ENCODE peak calls at places on chromosomes 2 and 18, in eight cellular contexts. E is RPMI7951, J is memory B cell, W is hypothalamus, G is head of caudate nucleus, Y is NCI-H748 treated with DMSO at 0.1 percent for 48 hours, Q is Peyer's patch, I is heart left ventricle. K is an unnamed sample.

GRCh38 chr18:12031836-12032235 is 50.5 kb downstream of the IMPA2 start:
- DNase-seq in G (no peak), W (no peak), E (no peak), J (no peak), Q (no peak), I (peak), Y (no peak), K (no peak)

GRCh38 chr18:54671291-54671881 is 80.3 kb downstream of the DYNAP start:
- DNase-seq in J (no peak), W (no peak), E (peak), I (no peak), Y (peak), G (no peak), Q (no peak), K (peak)

GRCh38 chr2:112293636-112294401 is 18.4 kb downstream of the ZC3H6 start:
- DNase-seq in I (no peak), Q (no peak), G (no peak), E (no peak), J (no peak), W (no peak), Y (no peak), K (no peak)

GRCh38 chr2:105406221-105406620 is 7.4 kb upstream of the FHL2 start:
- DNase-seq in G (no peak), Q (no peak), E (peak), I (no peak), Y (no peak), W (no peak), J (no peak), K (no peak)

GRCh38 chr2:226427538-226428307 is 371.9 kb downstream of the IRS1 start:
- DNase-seq in J (no peak), W (no peak), I (no peak), Q (no peak), Y (no peak), G (no peak), E (peak), K (no peak)

GRCh38 chr2:237731663-237732062 is 66.9 kb upstream of the RBM44 start:
- DNase-seq in Q (no peak), Y (no peak), W (no peak), J (no peak), I (no peak), E (peak), G (no peak), K (peak)

GRCh38 chr18:22026889-22027288 is 142.5 kb upstream of the GATA6 start:
- DNase-seq in G (no peak), I (no peak), J (no peak), Q (no peak), Y (no peak), W (no peak), E (no peak), K (no peak)

GRCh38 chr18:9403795-9404564 is 69.4 kb downstream of the TWSG1 start:
- DNase-seq in E (no peak), W (no peak), G (no peak), Q (no peak), Y (no peak), I (no peak), J (no peak), K (no peak)

GRCh38 chr18:36322408-36322728 is 24.9 kb downstream of the FHOD3 start:
- DNase-seq in Q (no peak), Y (no peak), J (no peak), G (no peak), I (no peak), W (no peak), E (no peak), K (no peak)

GRCh38 chr18:40877096-40877495 is 1077.9 kb upstream of the PIK3C3 start:
- DNase-seq in G (no peak), W (no peak), J (no peak), I (no peak), Q (no peak), Y (no peak), E (peak), K (no peak)

GRCh38 chr2:128552806-128553551 is 234.3 kb upstream of the HS6ST1 start:
- DNase-seq in Y (no peak), W (no peak), G (peak), Q (no peak), I (no peak), J (no peak), E (no peak), K (no peak)

GRCh38 chr2:19801367-19802087 is 100.3 kb downstream of the TTC32 start:
- DNase-seq in G (no peak), E (peak), W (no peak), Y (no peak), J (no peak), Q (no peak), I (peak), K (peak)

GRCh38 chr2:212359425-212360067 is 179.1 kb downstream of the ERBB4 start:
- DNase-seq in G (peak), Q (no peak), W (no peak), I (no peak), J (no peak), E (no peak), Y (no peak), K (no peak)

GRCh38 chr2:105893011-105893995 is 148.6 kb downstream of the NCK2 start:
- DNase-seq in E (peak), W (no peak), Y (no peak), G (no peak), J (no peak), Q (no peak), I (no peak), K (no peak)

GRCh38 chr18:63905361-63905760 is 2.4 kb upstream of the SERPINB10 start:
- DNase-seq in G (no peak), J (no peak), I (no peak), E (no peak), Y (no peak), Q (no peak), W (no peak), K (no peak)

GRCh38 chr18:55585586-55586521 is 2.1 kb downstream of the TCF4 start:
- DNase-seq in E (peak), I (peak), Q (no peak), J (no peak), W (peak), G (peak), Y (peak), K (no peak)

GRCh38 chr2:193837368-193837767 is 1642.6 kb upstream of the TMEFF2 start:
- DNase-seq in I (no peak), J (no peak), G (no peak), Q (no peak), W (no peak), Y (no peak), E (no peak), K (no peak)

GRCh38 chr2:215812966-215813365 is 200.4 kb downstream of the MREG start:
- DNase-seq in I (no peak), J (no peak), G (no peak), W (no peak), Q (no peak), E (peak), Y (no peak), K (no peak)

GRCh38 chr2:30425326-30425725 is 21.7 kb upstream of the LCLAT1 start:
- DNase-seq in I (no peak), J (no peak), Y (no peak), E (peak), W (no peak), Q (no peak), G (no peak), K (no peak)

GRCh38 chr2:176004925-176005324 is 2.9 kb upstream of the LNPK start:
- DNase-seq in Y (no peak), E (no peak), Q (no peak), I (no peak), J (no peak), G (no peak), W (no peak), K (no peak)

GRCh38 chr2:38581193-38582147 is 21.3 kb downstream of the HNRNPLL start:
- DNase-seq in W (no peak), E (peak), Q (no peak), Y (peak), G (peak), I (peak), J (no peak), K (peak)

GRCh38 chr2:26946841-26947784 is 23.3 kb upstream of the MAPRE3 start:
- DNase-seq in G (no peak), Q (no peak), Y (no peak), W (no peak), J (no peak), E (peak), I (peak), K (peak)

GRCh38 chr18:37783771-37784170 is 218.2 kb upstream of the CELF4 start:
- DNase-seq in G (no peak), J (no peak), Y (no peak), W (no peak), Q (no peak), E (no peak), I (no peak), K (no peak)

GRCh38 chr2:109266998-109267854 is 138.2 kb downstream of the SH3RF3 start:
- DNase-seq in J (no peak), G (no peak), W (no peak), E (no peak), Q (no peak), Y (no peak), I (no peak), K (no peak)